ENCODE peak calls at places on chromosome 7, in six cellular contexts. Z, U, H, X, K and J are unnamed samples.

GRCh38 chr7:135995751-135996150 is 18.6 kb upstream of the MTPN start:
- DNase-seq in X (no peak), U (no peak), Z (no peak), H (no peak), K (no peak), J (no peak)

GRCh38 chr7:78437118-78437517 is 638.5 kb downstream of the PHTF2 start:
- DNase-seq in X (no peak), Z (no peak), U (no peak), H (no peak), K (no peak), J (no peak)

GRCh38 chr7:139661043-139661440 is 116.8 kb downstream of the HIPK2 start:
- DNase-seq in U (no peak), H (no peak), X (no peak), K (no peak), Z (no peak), J (no peak)

GRCh38 chr7:132575336-132575986 is 809 bp downstream of the PLXNA4 start:
- DNase-seq in H (peak), U (no peak), K (peak), X (peak), Z (no peak), J (no peak)

GRCh38 chr7:116138202-116138801 is 72.0 kb upstream of the TES start:
- DNase-seq in X (no peak), H (peak), K (no peak), U (no peak), Z (peak), J (no peak)

GRCh38 chr7:13852281-13852968 is 137.0 kb downstream of the ETV1 start:
- DNase-seq in K (no peak), U (no peak), X (no peak), H (no peak), Z (no peak), J (no peak)

GRCh38 chr7:64192775-64193174 is 14.2 kb upstream of the ZNF735 start:
- DNase-seq in H (no peak), K (no peak), U (no peak), Z (no peak), X (no peak), J (no peak)

GRCh38 chr7:24405002-24405401 is 121.0 kb downstream of the NPY start:
- DNase-seq in K (no peak), H (no peak), X (no peak), Z (no peak), U (no peak), J (no peak)

GRCh38 chr7:125877251-125877650 is 947.6 kb upstream of the POT1 start:
- DNase-seq in Z (no peak), H (peak), U (no peak), X (no peak), K (no peak), J (no peak)

GRCh38 chr7:103735377-103735776 is 254.1 kb downstream of the RELN start:
- DNase-seq in H (peak), Z (no peak), U (no peak), K (no peak), X (no peak), J (no peak)

GRCh38 chr7:156055206-156055822 is 243.1 kb upstream of the SHH start:
- DNase-seq in K (no peak), X (no peak), U (no peak), H (peak), Z (no peak), J (no peak)

GRCh38 chr7:80224416-80224815 is 89.8 kb downstream of the GNAI1 start:
- DNase-seq in X (no peak), H (no peak), Z (no peak), K (no peak), U (no peak), J (no peak)

DNA sequence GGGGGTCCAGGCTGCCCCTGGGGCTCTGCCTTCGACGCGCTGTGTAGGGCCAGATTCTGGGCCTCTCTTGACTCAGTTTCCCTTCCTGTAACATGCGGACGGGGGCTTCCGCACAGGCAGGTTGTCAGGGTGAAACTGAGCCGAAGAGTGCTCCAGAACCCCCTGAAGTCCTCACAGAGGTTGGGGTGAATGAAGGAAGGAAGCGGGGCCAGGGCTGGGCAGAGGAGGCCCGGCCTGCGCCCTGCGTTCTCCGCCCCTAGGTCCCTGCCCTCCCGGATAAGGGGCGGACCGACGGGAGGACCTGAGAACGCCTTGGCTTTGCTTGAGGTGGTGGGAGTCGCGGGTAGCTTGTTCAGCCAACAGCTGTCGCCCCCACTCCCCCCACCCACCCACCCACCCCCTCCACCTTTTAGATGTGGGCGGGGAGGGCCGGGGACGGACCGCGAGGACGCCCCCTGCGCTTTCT is 558 bp upstream of the ELFN1 start:
- DNase-seq in K (peak), U (no peak), H (peak), Z (no peak), X (no peak), J (peak)
- H3K4me3 ChIP-seq in K (peak), U (no peak), H (peak), Z (no peak), X (no peak), J (peak)

DNA sequence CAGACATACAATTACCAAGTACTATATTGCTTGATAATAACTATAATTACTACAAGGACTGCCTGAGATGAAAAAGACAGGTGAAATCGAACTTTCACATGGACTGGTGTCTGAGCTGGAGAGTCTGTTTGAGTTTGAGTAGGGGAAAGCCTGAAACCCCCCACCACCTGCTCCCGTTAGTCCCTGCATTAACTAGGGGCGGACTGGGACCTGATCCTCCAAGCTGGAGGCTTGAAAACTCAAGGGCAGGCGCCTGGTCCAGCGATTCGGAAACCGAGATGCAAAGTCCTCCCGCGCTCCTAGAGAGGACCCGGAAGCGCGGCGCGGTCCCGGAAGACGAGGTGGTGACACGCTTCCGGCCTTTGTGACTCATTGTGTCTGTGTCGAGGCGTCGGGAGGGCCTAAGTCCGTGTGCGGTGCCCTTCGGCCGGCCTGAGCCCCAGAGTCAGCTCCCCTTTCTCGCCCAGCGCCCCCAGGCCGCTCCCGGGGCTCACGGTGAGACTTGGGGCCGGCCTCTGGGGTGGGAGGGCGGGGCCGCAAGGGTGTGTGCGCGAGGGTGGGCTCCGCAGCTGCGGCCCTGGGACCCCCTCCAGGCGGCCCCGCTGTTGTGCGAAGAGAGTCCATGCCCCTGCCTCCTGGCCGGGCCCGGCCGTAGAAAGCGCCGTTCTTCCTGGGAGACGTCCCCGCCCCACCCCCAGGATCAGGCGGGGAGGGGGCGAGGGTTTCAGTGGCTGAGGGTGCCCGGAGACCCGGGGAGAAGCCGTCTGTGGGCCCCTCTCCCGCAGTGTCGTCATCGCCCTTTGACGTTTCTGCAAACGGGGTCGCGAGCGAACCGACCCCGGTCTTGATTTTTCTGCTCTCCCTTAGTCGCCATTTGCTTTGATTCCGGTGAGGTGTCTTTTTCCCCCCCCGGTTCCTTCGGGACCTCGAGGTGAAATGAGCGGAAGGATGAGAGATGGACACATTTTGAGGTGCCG is at the start of gene ZKSCAN1:
- DNase-seq in U (peak), X (peak), K (peak), Z (peak), H (peak), J (peak)
- TF ChIP-seq POLR2A in U (peak), X (peak), K (peak), Z (peak), H (peak), J (peak)

DNA sequence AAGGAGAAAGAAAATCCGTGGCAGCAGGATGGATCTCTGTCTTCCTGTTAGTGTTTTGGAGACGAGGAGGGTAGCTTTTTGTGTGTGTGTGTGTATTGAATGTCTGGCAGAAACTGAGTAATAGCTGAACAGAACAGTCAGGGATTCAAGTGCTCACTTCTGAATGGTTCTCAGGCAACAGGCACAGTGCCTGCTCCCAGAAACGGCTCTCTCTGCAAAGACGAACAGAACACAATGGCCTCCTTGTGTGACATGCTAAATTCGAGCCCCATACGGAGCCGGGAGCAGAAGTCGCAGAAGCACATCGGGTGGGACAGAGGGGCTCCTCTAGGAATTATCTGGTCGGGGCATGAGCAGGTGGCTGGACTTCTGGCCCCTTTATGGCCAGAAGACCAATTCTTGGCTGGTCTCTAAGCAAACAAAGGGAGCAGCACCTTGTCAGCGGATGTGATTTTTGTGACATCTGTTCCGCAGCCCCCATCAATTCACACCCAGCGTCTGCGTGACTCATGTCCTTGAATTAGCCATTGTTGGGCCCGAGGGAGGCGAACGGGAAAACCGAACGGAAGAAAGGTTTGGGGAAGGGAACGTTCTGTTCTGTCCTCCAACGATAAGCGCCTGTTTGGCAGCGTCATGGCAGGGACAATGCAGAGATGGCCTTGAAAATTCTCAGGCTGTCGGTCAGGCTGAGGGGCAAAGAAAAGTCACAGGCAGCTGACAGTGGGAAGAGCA is 47.3 kb upstream of the NPTX2 start:
- DNase-seq in U (no peak), Z (no peak), K (peak), H (no peak), X (no peak), J (no peak)
- TF ChIP-seq EP300 in U (no peak), Z (no peak), K (peak), H (no peak), X (peak), J (peak)

GRCh38 chr7:50939026-50939425 is 156.3 kb upstream of the GRB10 start:
- DNase-seq in K (no peak), H (no peak), Z (no peak), U (no peak), X (no peak), J (no peak)

GRCh38 chr7:50940621-50941020 is 157.9 kb upstream of the GRB10 start:
- DNase-seq in U (no peak), H (no peak), X (no peak), K (no peak), Z (no peak), J (no peak)

GRCh38 chr7:50943482-50943881 is 160.8 kb upstream of the GRB10 start:
- DNase-seq in K (no peak), U (no peak), H (no peak), Z (no peak), X (no peak), J (no peak)

GRCh38 chr7:50937727-50938126 is 155.0 kb upstream of the GRB10 start:
- DNase-seq in Z (no peak), U (no peak), K (no peak), H (no peak), X (no peak), J (no peak)

DNA sequence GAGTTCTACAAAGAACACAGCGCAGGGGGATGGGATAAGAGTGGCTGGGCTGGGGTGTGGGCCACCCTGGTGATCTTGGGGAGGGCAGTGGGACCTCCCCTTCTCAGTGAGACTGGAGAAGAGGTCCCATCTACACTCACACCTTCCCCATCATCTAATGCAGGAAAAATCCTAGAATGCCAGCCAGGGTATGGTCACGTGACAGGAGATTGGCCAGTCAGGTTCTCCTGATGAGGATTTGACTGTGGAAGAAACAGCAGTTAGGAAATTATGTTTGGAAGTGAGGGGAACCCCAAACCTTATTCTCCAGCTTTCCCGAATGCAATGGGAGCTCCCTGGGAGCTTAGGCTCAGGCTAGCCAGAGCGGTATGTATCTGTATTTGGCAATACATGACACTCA is 158.8 kb upstream of the GRB10 start:
- DNase-seq in U (no peak), K (no peak), X (no peak), Z (no peak), H (no peak), J (no peak)
- H3K4me3 ChIP-seq in U (no peak), K (no peak), X (no peak), Z (no peak), H (no peak), J (no peak)

DNA sequence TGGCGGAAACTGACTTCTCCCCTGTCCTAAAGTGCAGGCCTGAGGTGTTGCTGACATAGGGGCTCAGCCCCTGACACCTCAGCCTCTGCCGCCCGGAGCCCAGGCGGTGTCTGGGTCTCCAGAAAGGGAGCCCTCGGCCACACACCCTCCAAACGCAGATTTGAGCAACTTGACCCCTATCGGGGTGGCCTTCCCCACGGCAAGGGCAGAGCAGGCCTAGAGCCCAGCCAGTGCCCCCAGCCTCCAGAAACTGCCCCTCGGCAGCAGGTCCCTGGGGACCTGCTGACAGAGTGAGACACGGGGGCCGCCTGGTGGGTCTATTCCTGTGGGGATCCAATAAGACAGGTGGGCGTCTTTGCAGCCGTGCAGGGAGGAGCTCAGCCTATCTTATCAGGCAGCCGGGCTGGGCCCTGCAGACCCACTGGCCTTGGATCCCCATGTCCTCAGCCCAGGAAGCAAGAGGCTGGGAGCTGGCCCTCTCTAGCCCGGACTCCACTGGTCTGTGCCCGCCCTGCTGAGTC is 11.0 kb downstream of the TMEM184A start:
- DNase-seq in H (peak), Z (no peak), K (no peak), U (no peak), X (no peak), J (no peak)
- TF ChIP-seq POLR2A in H (no peak), Z (no peak), K (no peak), U (no peak), X (no peak), J (no peak)

DNA sequence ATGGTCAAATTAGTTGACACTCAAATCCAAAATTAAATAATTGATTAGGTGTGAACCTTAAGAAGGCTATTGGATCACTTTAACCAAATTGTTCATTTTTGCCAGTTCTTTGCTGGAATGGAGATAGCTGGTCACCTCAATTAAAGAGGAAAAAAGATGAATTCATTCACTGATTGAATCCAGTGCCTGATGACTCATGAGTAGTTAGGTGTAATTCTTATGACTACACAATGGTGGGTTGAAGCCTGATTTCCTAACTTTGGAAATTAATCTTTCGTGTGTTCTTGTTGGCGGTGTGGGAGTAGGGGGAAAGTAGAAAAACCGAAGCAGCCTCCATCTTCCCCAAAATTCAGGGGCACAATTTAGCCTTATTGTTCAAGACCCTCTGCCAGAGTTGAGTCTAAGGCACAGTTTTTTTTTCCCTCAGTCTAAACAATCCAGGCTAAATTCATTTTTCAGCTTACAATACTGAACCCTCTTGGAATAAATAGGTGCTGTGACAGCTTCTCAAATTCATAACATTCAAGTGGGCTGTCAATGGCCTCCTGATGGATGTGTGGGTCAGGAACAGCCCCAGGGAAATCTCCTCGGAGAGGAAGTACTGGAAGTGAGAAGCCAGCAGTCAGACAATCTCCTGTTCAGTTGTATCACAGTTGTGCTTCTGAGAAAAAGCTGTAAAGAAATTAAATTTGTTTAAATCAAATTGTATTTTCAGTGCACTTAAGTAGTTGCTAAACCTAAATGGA is 356.6 kb downstream of the BBS9 start:
- DNase-seq in Z (no peak), U (no peak), H (no peak), X (no peak), K (no peak), J (no peak)
- TF ChIP-seq EP300 in Z (no peak), U (no peak), H (no peak), X (no peak), K (no peak), J (no peak)

GRCh38 chr7:55438765-55439525 is 73.8 kb downstream of the LANCL2 start:
- DNase-seq in K (no peak), X (no peak), U (no peak), H (no peak), Z (no peak), J (no peak)

GRCh38 chr7:55440040-55440690 is 75.0 kb downstream of the LANCL2 start:
- DNase-seq in X (no peak), U (no peak), Z (no peak), K (no peak), H (no peak), J (no peak)

GRCh38 chr7:55441002-55441401 is 75.9 kb downstream of the LANCL2 start:
- DNase-seq in X (no peak), H (no peak), Z (no peak), U (no peak), K (no peak), J (no peak)

GRCh38 chr7:55438085-55438764 is 73.1 kb downstream of the LANCL2 start:
- DNase-seq in U (no peak), X (no peak), Z (no peak), K (no peak), H (no peak), J (no peak)

DNA sequence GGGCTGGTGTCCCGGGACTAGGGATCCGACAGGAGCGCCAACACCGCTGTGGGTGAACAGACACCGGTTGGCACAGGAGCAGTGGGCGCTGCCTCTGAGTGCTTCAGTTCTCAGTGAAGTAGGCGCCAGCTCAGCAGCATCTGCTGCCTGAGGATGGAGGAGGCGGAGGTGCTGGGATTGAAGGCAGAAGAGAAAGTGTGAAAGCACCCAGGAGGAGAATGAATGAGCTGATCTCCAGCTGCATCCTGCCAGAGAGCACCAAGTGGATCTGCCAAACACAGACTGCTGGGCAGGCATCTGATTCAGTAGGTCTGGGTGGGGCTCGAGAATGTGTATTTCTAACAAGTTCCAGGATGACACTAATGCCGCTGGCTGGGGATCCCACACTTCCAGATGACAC is 74.5 kb downstream of the LANCL2 start:
- DNase-seq in K (no peak), Z (no peak), X (no peak), U (no peak), H (no peak), J (no peak)
- H3K4me3 ChIP-seq in K (no peak), Z (no peak), X (no peak), U (no peak), H (no peak), J (no peak)

DNA sequence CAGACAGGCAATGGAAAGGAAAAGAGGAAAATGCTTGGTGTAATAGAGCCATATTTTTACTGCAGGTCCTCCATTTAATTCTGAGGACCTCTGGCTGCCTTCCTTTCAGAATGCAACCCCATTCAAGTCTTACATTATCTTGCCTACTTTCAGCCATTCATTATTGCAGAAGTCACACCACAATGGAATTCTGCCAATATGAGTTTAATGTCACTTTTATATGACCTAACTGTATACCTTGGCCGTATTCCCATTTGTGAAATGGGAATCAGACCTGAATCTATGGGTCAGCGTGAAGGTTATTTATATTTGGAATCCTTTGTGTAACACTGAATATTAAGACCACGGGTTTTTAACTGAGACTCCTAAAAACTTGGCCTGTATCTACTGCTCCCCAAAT is 241.7 kb upstream of the AOAH start:
- DNase-seq in Z (no peak), X (no peak), U (no peak), H (no peak), K (no peak), J (no peak)
- TF ChIP-seq POLR2A in Z (no peak), X (no peak), U (no peak), H (no peak), K (no peak), J (no peak)